ENCODE peak calls at places on chromosomes 7 and 10, in five cellular contexts. H is fibroblast of mammary gland, M is GM12865, C is left ventricle myocardium inferior, I is IMR-90. R is an unnamed sample.

GRCh38 chr7:76047305-76047810 is 442 bp downstream of the STYXL1 start:
- DNase-seq in M (peak), C (no peak), I (no peak), H (peak), R (no peak)

GRCh38 chr10:15427836-15428414 is 56.8 kb upstream of the FAM171A1 start:
- DNase-seq in I (peak), H (peak), C (no peak), M (peak), R (no peak)

GRCh38 chr10:35215107-35215506 is 88.5 kb downstream of the CREM start:
- DNase-seq in M (no peak), I (no peak), C (no peak), H (no peak), R (no peak)

GRCh38 chr7:134879815-134880475 is 100.5 kb downstream of the CALD1 start:
- DNase-seq in M (no peak), C (no peak), H (no peak), I (no peak), R (no peak)

GRCh38 chr10:95360122-95360715 is 69.4 kb upstream of the PDLIM1 start:
- DNase-seq in H (peak), I (peak), M (peak), C (no peak), R (peak)

GRCh38 chr10:59625842-59626522 is 83.7 kb downstream of the SLC16A9 start:
- DNase-seq in M (peak), I (peak), H (peak), C (no peak), R (peak)

GRCh38 chr10:1284076-1284475 is 227.9 kb downstream of the WDR37 start:
- DNase-seq in M (no peak), C (no peak), H (no peak), I (no peak), R (no peak)

GRCh38 chr7:146004805-146005204 is 111.8 kb upstream of the CNTNAP2 start:
- DNase-seq in H (no peak), C (no peak), I (no peak), M (no peak), R (no peak)

GRCh38 chr10:129919358-129919757 is 44.7 kb downstream of the EBF3 start:
- DNase-seq in I (no peak), C (peak), H (no peak), M (no peak), R (no peak)

GRCh38 chr10:21516270-21517131 is 9.0 kb downstream of the SKIDA1 start:
- DNase-seq in I (peak), M (peak), H (peak), C (peak), R (no peak)

GRCh38 chr10:34555653-34556052 is 259.4 kb downstream of the PARD3 start:
- DNase-seq in M (no peak), C (no peak), I (no peak), H (no peak), R (no peak)

GRCh38 chr7:43799605-43800004 is 41.1 kb downstream of the BLVRA start:
- DNase-seq in M (peak), C (no peak), H (peak), I (no peak), R (no peak)

GRCh38 chr7:16504019-16504418 is 22.6 kb upstream of the LRRC72 start:
- DNase-seq in M (no peak), I (peak), H (peak), C (no peak), R (no peak)

GRCh38 chr7:90251304-90251635 is 6.3 kb downstream of the CFAP69 start:
- DNase-seq in I (no peak), C (no peak), M (no peak), H (peak), R (no peak)

GRCh38 chr10:114402871-114403544 is 1.3 kb downstream of the AFAP1L2 start:
- DNase-seq in I (no peak), H (no peak), M (peak), C (no peak), R (no peak)

GRCh38 chr10:114404171-114405010 is at the start of gene AFAP1L2:
- DNase-seq in H (no peak), I (no peak), C (peak), M (no peak), R (no peak)

GRCh38 chr10:114402233-114402632 is 2.1 kb downstream of the AFAP1L2 start:
- DNase-seq in M (no peak), I (no peak), C (no peak), H (no peak), R (no peak)

GRCh38 chr10:114405011-114405350 is 679 bp upstream of the AFAP1L2 start:
- DNase-seq in I (no peak), C (no peak), M (no peak), H (no peak), R (no peak)

GRCh38 chr10:114403545-114404161 is 649 bp downstream of the AFAP1L2 start:
- DNase-seq in M (peak), I (no peak), C (peak), H (no peak), R (no peak)
- H3K4me3 ChIP-seq in M (peak), I (no peak), C (peak), H (peak), R (peak)

DNA sequence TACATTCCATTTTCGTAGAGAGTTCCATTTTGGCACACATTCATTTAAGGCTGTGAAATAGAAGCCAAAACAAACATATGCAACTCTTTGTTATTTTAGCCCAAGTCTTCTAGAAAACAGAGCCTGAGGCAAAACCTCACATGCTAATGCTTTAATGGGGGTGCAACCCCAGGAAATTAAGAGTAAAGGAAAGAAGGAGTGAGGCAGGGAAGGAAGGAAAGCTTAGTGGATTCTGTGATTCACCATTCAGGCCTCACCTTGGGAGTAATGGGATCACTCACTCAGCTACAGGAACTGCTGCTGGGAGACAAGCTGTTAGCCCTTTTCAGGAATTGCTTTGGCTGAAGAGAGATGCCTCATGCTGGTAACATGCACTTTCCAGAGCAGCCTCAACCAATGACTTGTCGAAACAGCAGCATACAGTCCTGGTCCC is 73.0 kb upstream of the CTTNBP2 start:
- DNase-seq in M (no peak), H (no peak), I (peak), C (no peak), R (no peak)
- TF ChIP-seq CTCF in M (no peak), H (no peak), I (no peak), C (no peak), R (no peak)

DNA sequence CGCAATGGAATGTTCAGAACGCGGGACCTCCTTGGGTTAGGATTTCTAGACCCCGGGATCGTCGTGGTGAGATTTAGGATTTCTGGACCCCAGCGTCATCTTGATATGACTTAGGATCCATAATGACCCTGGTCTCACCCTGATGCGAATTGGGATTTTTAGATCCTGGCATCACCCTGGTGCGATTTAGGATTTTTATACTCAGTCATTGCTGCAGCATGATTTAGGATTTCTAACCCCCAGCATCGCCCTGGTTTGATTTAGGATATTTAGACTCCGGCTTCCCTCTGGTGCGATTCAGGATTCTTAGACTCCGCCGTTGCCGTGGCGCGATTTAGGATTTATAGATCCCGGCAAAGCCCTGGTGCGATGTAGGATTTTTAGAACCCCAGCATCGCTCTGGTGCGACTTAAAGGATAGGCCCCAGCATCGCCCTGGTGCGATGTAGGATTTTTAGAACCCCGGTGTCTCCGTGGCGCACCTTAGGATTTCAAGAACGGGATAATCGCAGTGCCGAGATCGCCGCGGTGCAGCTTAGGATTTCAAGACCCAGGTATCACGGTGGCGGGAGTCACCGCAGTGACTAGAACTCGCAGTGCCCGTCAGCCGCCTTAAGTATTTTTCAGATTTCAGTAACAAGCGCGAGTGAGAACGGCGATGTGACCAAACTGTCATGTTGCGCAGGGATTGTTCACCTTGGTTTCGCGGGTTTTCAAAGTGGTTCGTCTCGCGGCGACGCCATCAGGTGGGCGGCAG is 812 bp downstream of the MEST start:
- DNase-seq in I (no peak), M (no peak), C (no peak), H (no peak), R (no peak)
- H3K4me3 ChIP-seq in I (peak), M (peak), C (peak), H (peak), R (no peak)

GRCh38 chr10:25104441-25104840 is 70.4 kb upstream of the GPR158 start:
- DNase-seq in C (no peak), H (no peak), M (no peak), I (no peak), R (no peak)
- TF ChIP-seq CTCF in C (no peak), H (no peak), M (no peak), I (no peak), R (no peak)

GRCh38 chr7:571096-572012 is 51.7 kb upstream of the PDGFA start:
- DNase-seq in I (no peak), H (no peak), C (no peak), M (no peak), R (no peak)
- H3K4me3 ChIP-seq in I (no peak), H (no peak), C (no peak), M (no peak), R (no peak)

DNA sequence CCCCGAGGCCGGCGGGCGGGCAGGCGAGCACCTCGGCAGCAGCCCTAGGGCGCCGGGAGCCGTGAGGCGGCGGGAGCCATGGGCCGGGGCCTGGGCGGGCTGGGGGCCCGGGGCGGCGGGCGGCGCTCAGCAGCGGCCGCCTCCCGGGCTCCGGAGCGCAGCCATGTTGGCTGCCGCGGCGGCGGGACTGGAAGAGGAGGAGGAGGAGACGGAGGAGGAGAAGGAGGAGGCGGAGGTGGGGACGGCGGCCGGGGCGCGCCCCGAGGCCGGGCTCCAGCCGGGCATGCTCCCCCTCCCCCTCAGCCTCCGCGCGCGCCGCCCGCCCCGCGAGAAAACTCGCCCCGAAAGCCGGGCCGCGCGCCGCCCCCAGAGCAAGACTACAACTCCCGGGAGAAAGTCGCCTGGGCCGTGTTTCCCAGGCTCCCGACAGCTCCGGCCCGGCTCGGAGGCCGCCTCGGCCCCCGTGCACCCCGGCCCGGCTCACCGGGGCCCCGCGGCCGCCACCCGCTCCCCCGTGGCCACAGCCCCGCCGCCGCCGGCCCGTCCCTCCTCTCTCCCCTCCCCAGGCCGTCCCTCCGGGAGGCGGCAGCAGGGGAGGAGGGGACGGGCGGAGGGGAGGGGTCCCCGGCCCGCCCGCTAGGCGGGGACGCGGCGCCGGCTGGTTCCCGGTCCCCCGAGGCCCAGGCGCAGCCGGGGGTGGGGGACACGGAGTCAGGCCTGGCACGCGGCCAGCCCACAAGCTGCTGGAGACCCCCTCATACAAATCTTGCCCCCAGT is at the start of gene DLG5:
- DNase-seq in I (peak), M (peak), H (peak), C (peak), R (no peak)
- TF ChIP-seq CTCF in I (no peak), M (no peak), H (no peak), C (no peak), R (no peak)

GRCh38 chr10:79071535-79071923 is 2.8 kb downstream of the ZMIZ1 start:
- DNase-seq in I (no peak), M (no peak), H (no peak), C (no peak), R (no peak)
- H3K4me3 ChIP-seq in I (peak), M (no peak), H (peak), C (peak), R (peak)

GRCh38 chr7:32140540-32140939 is 70.3 kb upstream of the PDE1C start:
- DNase-seq in H (no peak), I (no peak), C (no peak), M (no peak), R (no peak)
- TF ChIP-seq CTCF in H (no peak), I (no peak), C (peak), M (no peak), R (peak)

DNA sequence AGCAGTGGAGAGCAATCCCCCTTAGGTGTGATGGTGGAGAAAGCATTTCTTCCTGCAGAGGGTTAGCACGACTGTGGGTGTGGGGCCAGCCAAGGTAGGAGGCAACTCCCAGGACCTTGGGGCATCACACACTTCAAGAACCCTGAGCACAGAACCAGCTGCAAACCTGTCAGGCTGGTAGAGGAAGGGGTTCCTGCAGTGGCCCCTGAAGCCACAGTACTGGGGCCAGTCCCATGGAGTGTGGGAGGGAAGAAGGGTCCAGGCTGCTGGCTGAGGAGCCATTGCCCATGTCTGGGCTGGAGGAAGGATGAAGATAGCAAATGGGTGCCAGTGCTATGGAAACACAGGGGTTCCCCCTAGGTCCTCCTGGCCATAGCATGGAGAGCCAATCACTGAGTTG is 110.5 kb downstream of the VWC2 start:
- DNase-seq in C (no peak), H (no peak), M (no peak), I (no peak), R (no peak)
- H3K4me3 ChIP-seq in C (no peak), H (no peak), M (no peak), I (no peak), R (no peak)

GRCh38 chr7:122550545-122550944 is 148.4 kb downstream of the RNF133 start:
- DNase-seq in M (no peak), I (no peak), H (peak), C (no peak), R (no peak)
- TF ChIP-seq CTCF in M (peak), I (no peak), H (peak), C (no peak), R (no peak)